ENCODE peak calls at places on chromosome 4, in four cellular contexts. Z, L, D and C are unnamed samples.

GRCh38 chr4:18938343-18939109 is 917.0 kb upstream of the LCORL start:
- DNase-seq in L (no peak), D (no peak), Z (no peak), C (no peak)

GRCh38 chr4:185110375-185110823 is 32.7 kb upstream of the SLC25A4 start:
- DNase-seq in L (no peak), Z (no peak), D (no peak), C (no peak)

GRCh38 chr4:166091146-166091545 is 218.1 kb downstream of the TLL1 start:
- DNase-seq in Z (no peak), L (no peak), D (no peak), C (no peak)

GRCh38 chr4:3224971-3225850 is 23.7 kb upstream of the MSANTD1 start:
- DNase-seq in Z (no peak), L (no peak), D (no peak), C (no peak)

GRCh38 chr4:37771771-37772170 is 54.7 kb upstream of the PGM2 start:
- DNase-seq in D (no peak), Z (no peak), L (no peak), C (no peak)

GRCh38 chr4:169988252-169988651 is 37.9 kb downstream of the MFAP3L start:
- DNase-seq in D (no peak), Z (no peak), L (no peak), C (no peak)

GRCh38 chr4:127521463-127521862 is 111.3 kb upstream of the INTU start:
- DNase-seq in D (no peak), Z (no peak), L (no peak), C (no peak)

GRCh38 chr4:151395873-151396272 is 13.1 kb upstream of the FHIP1A start:
- DNase-seq in D (no peak), L (no peak), Z (no peak), C (no peak)

GRCh38 chr4:94695389-94695788 is 62.4 kb upstream of the BMPR1B start:
- DNase-seq in Z (no peak), D (no peak), L (no peak), C (no peak)

GRCh38 chr4:139720806-139721205 is 55.2 kb downstream of the MGST2 start:
- DNase-seq in L (no peak), D (no peak), Z (no peak), C (no peak)

GRCh38 chr4:64271601-64272081 is 137.6 kb downstream of the TECRL start:
- DNase-seq in D (peak; percentile 31), Z (no peak), L (no peak), C (no peak)

GRCh38 chr4:75530556-75531322 is 16.5 kb downstream of the THAP6 start:
- DNase-seq in L (no peak), D (no peak), Z (no peak), C (no peak)

GRCh38 chr4:126023946-126024345 is 709.2 kb downstream of the FAT4 start:
- DNase-seq in D (no peak), Z (no peak), L (no peak), C (no peak)

GRCh38 chr4:38759077-38759789 is 23.6 kb downstream of the TLR10 start:
- DNase-seq in L (peak; percentile 71), D (peak; percentile 39), Z (peak; percentile 77), C (peak; percentile 39)

GRCh38 chr4:76987153-76987562 is 37.6 kb downstream of the SEPTIN11 start:
- DNase-seq in L (no peak), Z (no peak), D (no peak), C (no peak)

GRCh38 chr4:124427095-124427767 is 285.3 kb downstream of the ANKRD50 start:
- DNase-seq in D (peak; percentile 4), L (no peak), Z (no peak), C (no peak)

GRCh38 chr4:42339935-42340406 is 57.3 kb upstream of the SHISA3 start:
- DNase-seq in D (no peak), L (no peak), Z (no peak), C (no peak)
- TF ChIP-seq BHLHE40 in D (no peak), L (no peak), Z (no peak), C (no peak)

GRCh38 chr4:178205826-178206225 is 763.6 kb upstream of the AGA start:
- DNase-seq in D (no peak), Z (no peak), L (no peak), C (no peak)
- TF ChIP-seq FOXM1 in D (no peak), Z (no peak), L (no peak), C (no peak)

DNA sequence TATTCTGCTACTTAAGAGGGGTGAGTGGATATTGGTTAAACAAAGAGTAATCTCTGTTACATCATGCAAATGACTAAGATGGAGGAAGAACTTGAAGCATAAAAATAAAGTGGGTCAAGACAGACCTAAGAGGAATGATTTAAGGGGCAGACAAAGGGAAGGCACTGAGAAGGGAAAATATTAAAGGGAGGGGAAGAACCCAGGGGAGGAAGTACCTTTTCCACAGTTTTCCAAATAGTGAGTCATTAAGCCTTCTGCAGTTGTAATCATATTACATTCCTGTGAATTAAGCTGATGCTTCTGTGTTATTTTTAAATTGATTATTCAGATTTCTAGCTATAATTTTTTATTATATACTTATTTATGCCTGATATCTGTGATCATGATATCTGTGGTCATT is 253.3 kb downstream of the CENPC start:
- DNase-seq in D (no peak), Z (no peak), L (no peak), C (no peak)
- TF ChIP-seq BHLHE40 in D (no peak), Z (no peak), L (no peak), C (no peak)

GRCh38 chr4:48332661-48333060 is 8.7 kb upstream of the SLAIN2 start:
- DNase-seq in D (no peak), L (no peak), Z (no peak), C (no peak)
- TF ChIP-seq FOXM1 in D (no peak), L (no peak), Z (no peak), C (no peak)

GRCh38 chr4:107148922-107149321 is 112.8 kb upstream of the DKK2 start:
- DNase-seq in L (no peak), Z (no peak), D (no peak), C (no peak)

GRCh38 chr4:107151173-107151572 is 115.1 kb upstream of the DKK2 start:
- DNase-seq in Z (no peak), L (no peak), D (no peak), C (no peak)

GRCh38 chr4:107153228-107153627 is 117.1 kb upstream of the DKK2 start:
- DNase-seq in Z (no peak), L (peak; percentile 1), D (peak; percentile 11), C (peak; percentile 13)

DNA sequence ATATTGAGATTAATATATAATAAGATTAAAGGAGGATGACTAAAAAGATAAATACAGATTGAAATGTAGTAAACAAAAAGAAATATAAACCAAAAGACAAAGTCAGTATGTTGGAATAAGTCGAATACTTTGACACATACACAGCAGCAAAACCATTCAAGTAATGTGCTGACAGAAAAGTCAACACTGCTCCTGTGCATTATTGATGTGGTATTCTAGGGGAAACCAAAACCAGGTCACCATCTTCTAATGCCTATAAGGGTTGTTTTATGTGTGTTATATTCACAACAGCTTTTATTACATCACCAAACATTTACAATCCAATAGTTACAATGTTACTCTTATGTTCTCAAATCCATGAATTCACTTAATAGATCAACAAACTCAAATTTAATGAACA is 111.8 kb upstream of the DKK2 start:
- DNase-seq in Z (no peak), L (no peak), D (no peak), C (no peak)
- TF ChIP-seq BHLHE40 in Z (no peak), L (no peak), D (no peak), C (no peak)

DNA sequence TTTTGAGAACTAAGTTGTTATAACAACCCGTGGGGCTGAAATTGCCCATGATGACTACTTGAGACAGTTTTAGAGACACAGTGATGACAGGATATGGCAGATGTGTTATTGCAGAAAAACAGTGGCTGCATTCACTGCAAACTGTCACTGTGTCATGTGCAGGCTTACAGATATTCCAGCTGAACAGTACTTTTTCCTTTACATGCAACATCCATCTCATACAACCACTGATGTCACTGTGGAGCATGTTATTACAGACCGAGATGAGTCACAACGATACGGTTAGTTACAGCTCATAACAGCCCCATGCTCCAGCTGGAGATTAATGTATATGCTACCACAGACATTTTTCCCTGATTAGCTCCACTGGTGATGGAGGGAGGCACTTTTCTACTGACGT is 207.4 kb downstream of the TMA16 start:
- DNase-seq in D (no peak), Z (peak; percentile 49), L (no peak), C (peak; percentile 20)
- TF ChIP-seq FOXM1 in D (no peak), Z (peak; percentile 66), L (no peak), C (no peak)

DNA sequence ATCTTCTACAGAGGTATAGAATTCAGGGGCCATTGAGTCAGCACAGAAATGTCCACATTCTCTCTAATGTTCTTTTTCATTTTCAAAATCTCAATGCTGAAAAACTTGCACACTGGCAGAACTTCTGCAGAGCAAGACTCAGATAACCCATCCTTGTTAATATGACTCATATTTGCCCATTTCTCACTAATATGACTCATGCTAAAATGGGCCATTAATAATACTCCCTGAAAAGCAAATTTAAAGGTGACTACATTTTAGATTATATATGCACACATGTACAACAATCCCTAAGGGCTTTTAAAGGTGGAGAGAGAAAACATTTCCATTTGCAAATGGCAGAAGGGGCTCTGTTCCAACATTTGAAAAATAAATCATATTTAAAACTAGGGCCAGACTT is 29.8 kb downstream of the TLR2 start:
- DNase-seq in Z (no peak), D (no peak), L (no peak), C (no peak)
- TF ChIP-seq BHLHE40 in Z (no peak), D (no peak), L (no peak), C (no peak)

GRCh38 chr4:44791842-44792241 is 65.5 kb upstream of the GNPDA2 start:
- DNase-seq in Z (no peak), L (no peak), D (no peak), C (no peak)
- TF ChIP-seq FOXM1 in Z (no peak), L (no peak), D (no peak), C (no peak)

DNA sequence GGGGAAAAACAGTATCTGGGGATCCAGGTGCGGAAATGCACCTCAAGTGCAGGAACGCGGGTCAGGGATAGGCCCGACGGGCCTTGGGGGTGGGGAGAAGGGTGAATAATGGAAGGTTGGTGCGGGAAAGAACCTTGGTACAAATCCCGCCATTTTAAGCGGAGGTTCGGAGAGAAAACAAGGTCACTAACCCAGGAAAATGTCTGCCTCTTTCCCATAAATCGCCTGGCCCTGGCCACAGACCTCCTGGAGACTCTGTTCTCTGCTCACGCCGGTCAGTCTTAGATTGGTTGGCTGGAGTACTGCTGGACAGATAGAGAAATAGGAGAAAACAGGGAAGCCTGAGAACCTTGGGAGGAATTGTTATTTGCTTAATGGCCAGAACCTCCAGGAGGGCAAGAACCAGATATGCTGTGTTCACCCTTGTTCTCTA is 897 bp upstream of the FBXL5 start:
- DNase-seq in D (no peak), L (no peak), Z (no peak), C (no peak)
- TF ChIP-seq BHLHE40 in D (no peak), L (no peak), Z (no peak), C (no peak)

DNA sequence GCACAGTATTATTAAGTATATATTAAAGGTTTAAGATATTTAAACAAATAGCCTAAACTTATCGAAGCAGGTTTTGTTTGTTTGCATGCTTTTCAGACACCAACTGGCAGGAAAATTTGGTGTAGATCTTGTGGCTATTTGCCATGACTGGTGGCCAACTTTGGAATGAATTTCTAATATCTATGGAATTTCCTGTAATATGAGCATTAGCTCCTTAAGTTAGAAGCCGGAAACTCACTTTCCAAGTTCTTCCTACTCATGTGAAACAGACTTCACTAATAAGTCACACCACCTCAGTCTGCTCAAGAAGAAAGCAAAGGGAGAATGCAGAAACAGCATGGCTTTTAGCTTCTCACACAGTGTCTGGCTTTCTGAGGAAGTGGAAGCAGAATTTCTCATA is 563.9 kb downstream of the GRXCR1 start:
- DNase-seq in D (no peak), Z (no peak), L (no peak), C (no peak)
- TF ChIP-seq FOXM1 in D (no peak), Z (no peak), L (no peak), C (no peak)